ENCODE peak calls at places on chromosomes 3 and 15, in nine cellular contexts. K, Z, D, U, W, O, M, R and F are unnamed samples.

GRCh38 chr3:12309716-12310115 is 20.8 kb downstream of the PPARG start:
- DNase-seq in K (no peak), Z (no peak), D (no peak), U (no peak), W (no peak), O (no peak), M (no peak), R (no peak), F (no peak)

GRCh38 chr15:65323071-65323511 is 18.6 kb downstream of the RNU5B-1 start:
- DNase-seq in K (no peak), Z (peak; percentile 85), D (no peak), U (peak; percentile 25), W (no peak), O (peak; percentile 44), M (peak; percentile 94), R (peak; percentile 60), F (peak; percentile 76)

GRCh38 chr3:191306428-191306827 is 22.8 kb upstream of the CCDC50 start:
- DNase-seq in K (no peak), Z (no peak), D (no peak), U (no peak), W (no peak), O (no peak), M (no peak), R (no peak), F (no peak)

GRCh38 chr3:52118156-52118875 is 35.9 kb downstream of the POC1A start:
- DNase-seq in K (no peak), Z (no peak), D (no peak), U (no peak), W (no peak), O (no peak), M (no peak), R (no peak), F (no peak)

GRCh38 chr3:143208976-143209714 is 89.6 kb downstream of the CHST2 start:
- DNase-seq in K (no peak), Z (no peak), D (no peak), U (no peak), W (no peak), O (no peak), M (no peak), R (no peak), F (no peak)

GRCh38 chr3:57036952-57037351 is 23.5 kb upstream of the SPATA12 start:
- DNase-seq in K (no peak), Z (no peak), D (no peak), U (no peak), W (no peak), O (no peak), M (no peak), R (no peak), F (no peak)

GRCh38 chr3:127446756-127447155 is 143.8 kb downstream of the TPRA1 start:
- DNase-seq in K (no peak), Z (no peak), D (no peak), U (no peak), W (no peak), O (no peak), M (no peak), R (no peak), F (no peak)

GRCh38 chr15:44726568-44727461 is 9.5 kb upstream of the TRIM69 start:
- DNase-seq in K (peak; percentile 78), Z (peak; percentile 18), D (peak; percentile 76), U (peak; percentile 93), W (peak; percentile 71), O (peak; percentile 96), M (no peak), R (no peak), F (peak; percentile 76)

GRCh38 chr3:44802006-44802405 is 40.4 kb downstream of the KIF15 start:
- DNase-seq in K (no peak), Z (no peak), D (no peak), U (no peak), W (no peak), O (no peak), M (no peak), R (no peak), F (no peak)

GRCh38 chr3:159763466-159764210 is 225.0 kb upstream of the IL12A start:
- DNase-seq in K (peak; percentile 82), Z (peak; percentile 66), D (peak; percentile 51), U (peak; percentile 83), W (no peak), O (peak; percentile 90), M (peak; percentile 87), R (peak; percentile 89), F (peak; percentile 77)

GRCh38 chr3:181279239-181279565 is 289.7 kb upstream of the DNAJC19 start:
- DNase-seq in K (no peak), Z (no peak), D (no peak), U (no peak), W (no peak), O (no peak), M (peak; percentile 17), R (no peak), F (no peak)

GRCh38 chr3:122535964-122536363 is 21.2 kb upstream of the KPNA1 start:
- DNase-seq in K (no peak), Z (no peak), D (no peak), U (no peak), W (no peak), O (no peak), M (no peak), R (no peak), F (no peak)

GRCh38 chr3:160343132-160343531 is 55.9 kb downstream of the IFT80 start:
- DNase-seq in K (no peak), Z (no peak), D (no peak), U (peak; percentile 30), W (peak; percentile 20), O (no peak), M (peak; percentile 5), R (no peak), F (no peak)